ENCODE peak calls at places on chromosomes 5 and 9, in six cellular contexts. One of them, this sample, is unnamed.
A peak's percentile ranks its signal among the peaks of the same experiment; 100 is the strongest.

GRCh38 chr9:123217148-123217585 is 51.2 kb downstream of the STRBP start:
- DNase-seq in RPMI8226: no peak
- DNase-seq in activated CD8-positive, alpha-beta T cell treated with anti-CD3 and anti-CD28 coated beads, Interleukin-2, amount 10 ng/mL, durations not matched to agents 7 days and 5 days: no peak
- DNase-seq in NCI-H1694: no peak
- DNase-seq in HuH-7: no peak
- DNase-seq in T-helper 17 cell: no peak
- DNase-seq in this sample: no peak

GRCh38 chr5:91499943-91500531 is 116.9 kb upstream of the ARRDC3 start:
- DNase-seq in activated CD8-positive, alpha-beta T cell treated with anti-CD3 and anti-CD28 coated beads, Interleukin-2, amount 10 ng/mL, durations not matched to agents 7 days and 5 days: no peak
- DNase-seq in NCI-H1694: peak; percentile 43
- DNase-seq in HuH-7: peak; percentile 20
- DNase-seq in T-helper 17 cell: no peak
- DNase-seq in RPMI8226: peak; percentile 62
- DNase-seq in this sample: peak; percentile 45

GRCh38 chr5:139650689-139651501 is 2.7 kb downstream of the CXXC5 start:
- DNase-seq in activated CD8-positive, alpha-beta T cell treated with anti-CD3 and anti-CD28 coated beads, Interleukin-2, amount 10 ng/mL, durations not matched to agents 7 days and 5 days: no peak
- DNase-seq in T-helper 17 cell: no peak
- DNase-seq in NCI-H1694: no peak
- DNase-seq in HuH-7: peak; percentile 92
- DNase-seq in RPMI8226: peak; percentile 72
- DNase-seq in this sample: no peak

GRCh38 chr5:165538065-165538464 is 2032.6 kb downstream of the MAT2B start:
- DNase-seq in activated CD8-positive, alpha-beta T cell treated with anti-CD3 and anti-CD28 coated beads, Interleukin-2, amount 10 ng/mL, durations not matched to agents 7 days and 5 days: no peak
- DNase-seq in NCI-H1694: no peak
- DNase-seq in RPMI8226: no peak
- DNase-seq in T-helper 17 cell: no peak
- DNase-seq in HuH-7: no peak
- DNase-seq in this sample: no peak

GRCh38 chr5:148091991-148092964 is 28.5 kb downstream of the SPINK5 start:
- DNase-seq in HuH-7: no peak
- DNase-seq in NCI-H1694: no peak
- DNase-seq in activated CD8-positive, alpha-beta T cell treated with anti-CD3 and anti-CD28 coated beads, Interleukin-2, amount 10 ng/mL, durations not matched to agents 7 days and 5 days: no peak
- DNase-seq in RPMI8226: no peak
- DNase-seq in T-helper 17 cell: no peak
- DNase-seq in this sample: no peak

GRCh38 chr9:105114956-105115728 is 129.3 kb upstream of the SLC44A1 start:
- DNase-seq in T-helper 17 cell: no peak
- DNase-seq in HuH-7: no peak
- DNase-seq in activated CD8-positive, alpha-beta T cell treated with anti-CD3 and anti-CD28 coated beads, Interleukin-2, amount 10 ng/mL, durations not matched to agents 7 days and 5 days: peak; percentile 67
- DNase-seq in NCI-H1694: no peak
- DNase-seq in RPMI8226: peak; percentile 76
- DNase-seq in this sample: no peak

GRCh38 chr5:90849939-90850338 is 291.3 kb downstream of the ADGRV1 start:
- DNase-seq in HuH-7: peak; percentile 22
- DNase-seq in T-helper 17 cell: no peak
- DNase-seq in NCI-H1694: no peak
- DNase-seq in activated CD8-positive, alpha-beta T cell treated with anti-CD3 and anti-CD28 coated beads, Interleukin-2, amount 10 ng/mL, durations not matched to agents 7 days and 5 days: no peak
- DNase-seq in RPMI8226: no peak
- DNase-seq in this sample: no peak

GRCh38 chr9:87263291-87263690 is 234.4 kb upstream of the DAPK1 start:
- DNase-seq in NCI-H1694: no peak
- DNase-seq in RPMI8226: no peak
- DNase-seq in activated CD8-positive, alpha-beta T cell treated with anti-CD3 and anti-CD28 coated beads, Interleukin-2, amount 10 ng/mL, durations not matched to agents 7 days and 5 days: no peak
- DNase-seq in T-helper 17 cell: no peak
- DNase-seq in HuH-7: no peak
- DNase-seq in this sample: no peak

GRCh38 chr9:29214162-29214520 is 1640.9 kb upstream of the C9orf72 start:
- DNase-seq in RPMI8226: no peak
- DNase-seq in T-helper 17 cell: no peak
- DNase-seq in activated CD8-positive, alpha-beta T cell treated with anti-CD3 and anti-CD28 coated beads, Interleukin-2, amount 10 ng/mL, durations not matched to agents 7 days and 5 days: no peak
- DNase-seq in HuH-7: no peak
- DNase-seq in NCI-H1694: peak; percentile 90
- DNase-seq in this sample: peak; percentile 61

GRCh38 chr5:33938507-33938796 is 2.3 kb downstream of the RXFP3 start:
- DNase-seq in HuH-7: no peak
- DNase-seq in NCI-H1694: no peak
- DNase-seq in T-helper 17 cell: no peak
- DNase-seq in activated CD8-positive, alpha-beta T cell treated with anti-CD3 and anti-CD28 coated beads, Interleukin-2, amount 10 ng/mL, durations not matched to agents 7 days and 5 days: no peak
- DNase-seq in RPMI8226: no peak
- DNase-seq in this sample: no peak

GRCh38 chr9:16680965-16681658 is 189.4 kb downstream of the BNC2 start:
- DNase-seq in RPMI8226: no peak
- DNase-seq in HuH-7: no peak
- DNase-seq in activated CD8-positive, alpha-beta T cell treated with anti-CD3 and anti-CD28 coated beads, Interleukin-2, amount 10 ng/mL, durations not matched to agents 7 days and 5 days: no peak
- DNase-seq in T-helper 17 cell: no peak
- DNase-seq in NCI-H1694: no peak
- DNase-seq in this sample: no peak

GRCh38 chr9:136545065-136545965 is 533 bp downstream of the NOTCH1 start:
- DNase-seq in activated CD8-positive, alpha-beta T cell treated with anti-CD3 and anti-CD28 coated beads, Interleukin-2, amount 10 ng/mL, durations not matched to agents 7 days and 5 days: peak; percentile 77
- DNase-seq in HuH-7: no peak
- DNase-seq in RPMI8226: peak; percentile 49
- DNase-seq in NCI-H1694: no peak
- DNase-seq in T-helper 17 cell: peak; percentile 42
- DNase-seq in this sample: no peak

GRCh38 chr5:111830333-111830732 is 73.3 kb upstream of the NREP start:
- DNase-seq in activated CD8-positive, alpha-beta T cell treated with anti-CD3 and anti-CD28 coated beads, Interleukin-2, amount 10 ng/mL, durations not matched to agents 7 days and 5 days: no peak
- DNase-seq in NCI-H1694: no peak
- DNase-seq in RPMI8226: no peak
- DNase-seq in T-helper 17 cell: no peak
- DNase-seq in HuH-7: no peak
- DNase-seq in this sample: peak; percentile 29

GRCh38 chr5:14167211-14167845 is 24.2 kb downstream of the TRIO start:
- DNase-seq in NCI-H1694: no peak
- DNase-seq in RPMI8226: no peak
- DNase-seq in T-helper 17 cell: no peak
- DNase-seq in HuH-7: no peak
- DNase-seq in activated CD8-positive, alpha-beta T cell treated with anti-CD3 and anti-CD28 coated beads, Interleukin-2, amount 10 ng/mL, durations not matched to agents 7 days and 5 days: no peak
- DNase-seq in this sample: no peak

GRCh38 chr9:94157408-94157801 is 73.1 kb downstream of the PTPDC1 start:
- DNase-seq in RPMI8226: no peak
- DNase-seq in HuH-7: no peak
- DNase-seq in T-helper 17 cell: no peak
- DNase-seq in NCI-H1694: no peak
- DNase-seq in activated CD8-positive, alpha-beta T cell treated with anti-CD3 and anti-CD28 coated beads, Interleukin-2, amount 10 ng/mL, durations not matched to agents 7 days and 5 days: no peak
- DNase-seq in this sample: no peak

GRCh38 chr9:110257097-110257955 is 1.0 kb upstream of the TXN start:
- DNase-seq in T-helper 17 cell: no peak
- DNase-seq in NCI-H1694: no peak
- DNase-seq in activated CD8-positive, alpha-beta T cell treated with anti-CD3 and anti-CD28 coated beads, Interleukin-2, amount 10 ng/mL, durations not matched to agents 7 days and 5 days: no peak
- DNase-seq in HuH-7: peak; percentile 36
- DNase-seq in RPMI8226: peak; percentile 28
- DNase-seq in this sample: peak; percentile 47

GRCh38 chr9:125235805-125236534 is 5.2 kb downstream of the HSPA5 start:
- DNase-seq in activated CD8-positive, alpha-beta T cell treated with anti-CD3 and anti-CD28 coated beads, Interleukin-2, amount 10 ng/mL, durations not matched to agents 7 days and 5 days: no peak
- DNase-seq in T-helper 17 cell: no peak
- DNase-seq in HuH-7: no peak
- DNase-seq in RPMI8226: no peak
- DNase-seq in NCI-H1694: no peak
- DNase-seq in this sample: no peak

This sample was measured in NCI-H460.